ENCODE peak calls at places on chromosomes 1 and 21, in ten cellular contexts. K is cardiac muscle cell, R is uterus, T is lower lobe of right lung, L is tibial nerve, N is lung, C is psoas muscle, Q is fibroblast of lung, Z is colonic mucosa, B is PC-9. J is an unnamed sample. For H3K36me3 and H3K27me3, the result is how much of the 10 kb centered on the place peaks cover.

GRCh38 chr1:246317723-246318359 is 189.2 kb downstream of the SMYD3 start:
- DNase-seq in K (no peak), R (no peak), Z (no peak), Q (peak), T (no peak), L (no peak), C (no peak), N (no peak), B (no peak), J (no peak)

GRCh38 chr1:184740344-184740743 is 14.3 kb downstream of the EDEM3 start:
- DNase-seq in K (no peak), L (no peak), R (no peak), Z (no peak), Q (no peak), N (no peak), T (no peak), C (no peak), B (no peak), J (no peak)

GRCh38 chr1:82790556-82790955 is 989.8 kb downstream of the ADGRL2 start:
- DNase-seq in L (no peak), Z (no peak), C (no peak), R (no peak), Q (no peak), K (no peak), N (no peak), T (no peak), B (no peak), J (no peak)

GRCh38 chr1:19066874-19067186 is 110.4 kb upstream of the IFFO2 start:
- DNase-seq in C (no peak), R (no peak), K (no peak), T (no peak), L (no peak), Z (no peak), N (no peak), Q (no peak), B (no peak), J (no peak)

GRCh38 chr1:15039901-15040300 is 113.6 kb upstream of the TMEM51 start:
- DNase-seq in K (no peak), N (no peak), Z (no peak), T (no peak), R (no peak), Q (no peak), C (no peak), B (no peak), L (no peak), J (no peak)

GRCh38 chr1:53470155-53470554 is 11.0 kb downstream of the DMRTB1 start:
- DNase-seq in B (no peak), Z (peak), R (peak), C (peak), K (peak), L (peak), N (peak), T (peak), Q (peak), J (peak)

GRCh38 chr1:201903135-201903534 is 14.4 kb downstream of the SHISA4 start:
- DNase-seq in R (peak), C (peak), Q (peak), T (no peak), B (peak), L (peak), N (no peak), Z (no peak), K (no peak), J (no peak)

GRCh38 chr1:11594222-11594621 is 60.0 kb downstream of the FBXO2 start:
- DNase-seq in T (no peak), N (no peak), L (no peak), R (no peak), Z (no peak), Q (peak), C (no peak), B (no peak), K (peak), J (no peak)

GRCh38 chr1:212440419-212440818 is 7.7 kb downstream of the NENF start:
- DNase-seq in R (no peak), K (no peak), Q (no peak), L (no peak), C (no peak), N (no peak), T (no peak), Z (no peak), B (no peak), J (no peak)

GRCh38 chr1:6258675-6259074 is 2.2 kb downstream of the GPR153 start:
- DNase-seq in Z (peak), T (peak), B (no peak), N (no peak), Q (no peak), L (no peak), R (no peak), K (no peak), C (no peak), J (no peak)

GRCh38 chr1:95138223-95138622 is 21.1 kb downstream of the TLCD4 start:
- DNase-seq in R (no peak), L (no peak), Z (no peak), N (no peak), Q (no peak), T (no peak), B (no peak), K (no peak), C (no peak), J (no peak)

GRCh38 chr21:43712268-43712942 is 6.5 kb upstream of the PDXK start:
- DNase-seq in Q (peak), K (no peak), N (peak), T (peak), B (peak), C (peak), L (no peak), Z (peak), R (no peak), J (peak)

GRCh38 chr21:28074676-28075075 is 918.0 kb downstream of the LTN1 start:
- DNase-seq in K (no peak), R (no peak), Q (no peak), Z (no peak), C (no peak), T (no peak), B (no peak), L (no peak), N (no peak), J (no peak)

GRCh38 chr1:44733365-44733764 is 2.4 kb upstream of the RNU5D-1 start:
- DNase-seq in Q (peak), L (no peak), R (no peak), N (no peak), C (no peak), T (no peak), B (no peak), K (no peak), Z (no peak), J (no peak)

GRCh38 chr21:42560517-42561179 is 47.0 kb downstream of the SLC37A1 start:
- DNase-seq in B (no peak), Z (no peak), K (no peak), Q (no peak), T (no peak), N (no peak), R (no peak), L (no peak), C (no peak), J (no peak)

GRCh38 chr21:45536301-45537081 is 5.7 kb downstream of the SLC19A1 start:
- DNase-seq in Q (no peak), C (peak), N (no peak), B (no peak), L (peak), K (no peak), Z (no peak), R (no peak), T (peak), J (no peak)

GRCh38 chr1:77866296-77866695 is 22.1 kb upstream of the NEXN start:
- DNase-seq in C (no peak), K (no peak), L (no peak), Z (no peak), Q (peak), T (no peak), B (no peak), N (no peak), R (no peak), J (no peak)

GRCh38 chr1:10217748-10218441 is 7.5 kb downstream of the KIF1B start:
- DNase-seq in R (no peak), Q (peak), L (no peak), Z (no peak), C (no peak), K (no peak), B (no peak), N (no peak), T (no peak), J (no peak)

GRCh38 chr1:160211010-160211790 is 6.0 kb downstream of the PEA15 start:
- DNase-seq in C (no peak), B (no peak), Z (no peak), Q (peak), T (no peak), L (no peak), N (no peak), R (no peak), K (no peak), J (no peak)

GRCh38 chr1:23558140-23558871 is 995 bp downstream of the ID3 start:
- DNase-seq in K (peak), Z (peak), N (peak), Q (peak), T (peak), L (peak), R (peak), B (peak), C (peak), J (no peak)

GRCh38 chr1:201376107-201376463 is 1.4 kb downstream of the TNNT2 start:
- DNase-seq in R (no peak), N (no peak), C (no peak), K (no peak), Q (no peak), T (no peak), B (no peak), L (no peak), Z (no peak), J (no peak)

GRCh38 chr1:230292739-230293720 is 133.1 kb downstream of the PGBD5 start:
- DNase-seq in C (peak), L (no peak), T (no peak), R (no peak), Q (no peak), Z (no peak), N (no peak), K (no peak), B (no peak), J (no peak)

GRCh38 chr1:71228236-71228635 is 147.4 kb upstream of the ZRANB2 start:
- DNase-seq in R (no peak), C (no peak), Q (no peak), B (no peak), N (no peak), Z (no peak), L (no peak), K (no peak), T (no peak), J (no peak)

GRCh38 chr1:11714831-11715574 is 20.9 kb upstream of the AGTRAP start:
- DNase-seq in L (no peak), Z (no peak), B (no peak), Q (no peak), N (no peak), T (no peak), R (no peak), C (no peak), K (no peak), J (no peak)

GRCh38 chr21:45459171-45460010 is 54.4 kb downstream of the COL18A1 start:
- DNase-seq in R (no peak), K (no peak), Q (no peak), N (no peak), L (no peak), B (no peak), C (peak), Z (no peak), T (no peak), J (no peak)

GRCh38 chr1:174812656-174813055 is 187.1 kb upstream of the CACYBP start:
- DNase-seq in L (no peak), N (no peak), R (no peak), Z (no peak), T (no peak), Q (no peak), B (no peak), K (no peak), C (no peak), J (no peak)

GRCh38 chr21:15539376-15539775 is 190.4 kb upstream of the USP25 start:
- DNase-seq in C (no peak), Z (no peak), L (no peak), K (no peak), Q (no peak), T (no peak), B (no peak), R (no peak), N (no peak), J (no peak)

GRCh38 chr21:45104560-45104959 is 30.2 kb downstream of the ADARB1 start:
- DNase-seq in N (no peak), Q (no peak), R (no peak), C (no peak), B (no peak), K (no peak), Z (peak), T (no peak), L (no peak), J (no peak)

GRCh38 chr1:248891758-248892157 is 14.3 kb upstream of the PGBD2 start:
- DNase-seq in N (no peak), B (no peak), T (no peak), K (no peak), Z (no peak), L (no peak), Q (no peak), C (no peak), R (no peak), J (no peak)

GRCh38 chr1:1987142-1987510 is 16.5 kb downstream of the CFAP74 start:
- DNase-seq in K (no peak), T (no peak), N (no peak), C (no peak), Q (no peak), L (no peak), B (no peak), R (no peak), Z (no peak), J (no peak)

GRCh38 chr21:42096593-42096992 is 25.5 kb downstream of the UMODL1 start:
- DNase-seq in R (no peak), C (no peak), N (no peak), L (no peak), K (no peak), T (no peak), Q (no peak), Z (no peak), B (no peak), J (no peak)

GRCh38 chr1:167223144-167224103 is 2.7 kb downstream of the POU2F1 start:
- DNase-seq in T (no peak), R (no peak), K (no peak), Z (no peak), N (no peak), C (no peak), Q (peak), B (no peak), L (no peak), J (no peak)

GRCh38 chr1:200895801-200896570 is 1.3 kb downstream of the INAVA start:
- DNase-seq in C (no peak), N (no peak), Z (no peak), R (no peak), L (no peak), Q (no peak), K (no peak), B (no peak), T (no peak), J (no peak)

GRCh38 chr1:25020173-25020840 is 90.2 kb upstream of the RUNX3 start:
- DNase-seq in C (no peak), R (no peak), K (no peak), N (no peak), L (no peak), T (no peak), B (no peak), Q (no peak), Z (no peak), J (no peak)

GRCh38 chr1:25018110-25018470 is 88.0 kb upstream of the RUNX3 start:
- DNase-seq in K (no peak), N (no peak), Z (no peak), B (no peak), Q (no peak), L (no peak), C (no peak), T (no peak), R (no peak), J (no peak)

GRCh38 chr1:25018878-25019277 is 88.8 kb upstream of the RUNX3 start:
- DNase-seq in L (no peak), Q (no peak), C (no peak), R (no peak), T (no peak), Z (no peak), B (no peak), K (no peak), N (no peak), J (no peak)

GRCh38 chr1:25020851-25021585 is 90.9 kb upstream of the RUNX3 start:
- DNase-seq in K (no peak), Z (no peak), B (no peak), L (no peak), R (no peak), N (no peak), T (no peak), C (no peak), Q (no peak), J (no peak)

GRCh38 chr1:25019351-25020172 is 89.5 kb upstream of the RUNX3 start:
- DNase-seq in C (no peak), Q (no peak), B (no peak), K (no peak), T (no peak), R (no peak), Z (no peak), L (no peak), N (no peak), J (no peak)
- H3K4me3 ChIP-seq in C (no peak), Q (no peak), B (no peak), K (no peak), T (no peak), R (no peak), Z (no peak), L (no peak), N (no peak), J (no peak)

GRCh38 chr1:232422901-232423300 is 207.0 kb downstream of the SIPA1L2 start:
- DNase-seq in N (no peak), T (no peak), C (no peak), Q (no peak), R (no peak), B (no peak), Z (no peak), K (no peak), L (no peak), J (no peak)
- H3K36me3 ChIP-seq in N (under half), T (half or more), C (under half), Q (under half), R (under half), B (under half), Z (under half), K (half or more), L (under half), J (under half)

GRCh38 chr1:3372317-3372716 is 82.1 kb upstream of the ARHGEF16 start:
- DNase-seq in C (no peak), R (no peak), Z (no peak), B (no peak), N (no peak), Q (no peak), T (no peak), K (no peak), L (no peak), J (no peak)
- H3K27me3 ChIP-seq in C (under half), R (under half), Z (under half), B (half or more), N (under half), Q (under half), T (under half), K (under half), L (under half), J (under half)

DNA sequence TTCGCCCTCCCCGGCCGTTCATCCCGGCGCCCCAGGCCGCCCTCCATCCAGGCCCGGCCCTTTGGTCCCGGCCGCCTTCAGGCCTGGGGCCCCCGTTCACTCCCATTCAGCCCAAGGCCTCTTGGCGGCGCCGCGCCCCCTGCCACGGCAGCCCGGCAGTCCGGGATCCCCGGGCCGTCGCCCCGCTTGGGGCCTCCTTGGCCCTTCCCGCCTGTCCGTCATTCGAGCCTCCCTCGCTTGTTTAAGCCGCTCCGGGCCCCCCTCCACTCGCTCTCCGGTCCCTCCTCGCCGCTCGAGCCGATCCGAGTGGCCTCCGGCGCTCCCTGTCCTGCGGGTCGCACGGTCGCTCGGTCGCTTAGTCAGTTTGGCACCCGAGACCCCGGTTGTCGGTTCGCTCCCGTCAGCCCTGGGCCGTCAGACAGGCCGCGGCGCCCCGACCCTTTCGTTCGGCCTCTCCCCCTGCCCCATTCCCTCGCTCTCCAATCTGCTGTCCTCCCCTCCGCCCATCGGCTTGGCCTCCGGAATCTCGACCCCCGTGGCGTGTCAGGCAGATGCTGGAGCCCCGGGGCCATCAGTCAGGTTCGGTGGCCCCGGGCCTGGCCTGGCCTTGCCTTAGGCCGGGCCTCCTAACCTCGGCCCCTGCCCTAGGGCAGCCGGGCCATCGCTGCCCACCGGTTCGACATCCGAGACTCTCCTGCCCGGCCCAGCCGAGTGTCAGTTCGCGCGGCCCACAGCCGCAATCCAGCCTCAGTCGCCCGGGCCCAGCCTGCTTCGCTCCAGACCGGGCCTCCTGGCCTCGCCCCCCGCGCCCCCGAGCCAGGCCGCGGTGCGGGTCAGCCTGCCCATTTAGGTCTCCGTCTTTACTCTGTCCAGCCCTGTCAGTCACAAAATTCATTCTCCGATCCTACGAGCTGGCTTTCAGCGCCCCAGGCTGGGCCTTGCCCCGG is 1.1 kb downstream of the LRRC41 start:
- DNase-seq in R (peak), L (no peak), Q (peak), C (peak), Z (peak), T (peak), B (peak), N (peak), K (peak), J (no peak)
- H3K4me3 ChIP-seq in R (peak), L (peak), Q (peak), C (peak), Z (peak), T (peak), B (peak), N (peak), K (peak), J (peak)

GRCh38 chr1:180028864-180029263 is 74.3 kb downstream of the CEP350 start:
- DNase-seq in Z (no peak), L (no peak), Q (no peak), T (no peak), R (no peak), K (no peak), C (no peak), B (no peak), N (no peak), J (no peak)
- H3K36me3 ChIP-seq in Z (under half), L (under half), Q (under half), T (half or more), R (under half), K (half or more), C (half or more), B (under half), N (under half), J (under half)

GRCh38 chr1:29269356-29269755 is 33.0 kb downstream of the PTPRU start:
- DNase-seq in Q (no peak), L (no peak), C (no peak), Z (no peak), N (no peak), B (no peak), K (no peak), R (no peak), T (peak), J (no peak)

GRCh38 chr1:29260531-29260930 is 24.2 kb downstream of the PTPRU start:
- DNase-seq in C (no peak), T (peak), Q (no peak), L (no peak), B (no peak), Z (no peak), R (no peak), N (no peak), K (no peak), J (no peak)

GRCh38 chr1:29266912-29267311 is 30.6 kb downstream of the PTPRU start:
- DNase-seq in L (no peak), B (no peak), C (no peak), Z (no peak), T (no peak), N (no peak), K (no peak), R (no peak), Q (no peak), J (no peak)

GRCh38 chr1:29267341-29268070 is 31.2 kb downstream of the PTPRU start:
- DNase-seq in C (no peak), K (peak), R (no peak), T (peak), Z (no peak), B (no peak), Q (no peak), N (no peak), L (no peak), J (no peak)

GRCh38 chr1:29264773-29265389 is 28.6 kb downstream of the PTPRU start:
- DNase-seq in L (no peak), B (no peak), Z (no peak), T (no peak), C (no peak), Q (peak), R (no peak), K (no peak), N (no peak), J (no peak)
- H3K27me3 ChIP-seq in L (under half), B (under half), Z (under half), T (under half), C (under half), Q (under half), R (under half), K (under half), N (under half), J (under half)

GRCh38 chr1:67558449-67559193 is 126.4 kb upstream of the GADD45A start:
- DNase-seq in T (no peak), K (no peak), L (no peak), R (no peak), B (no peak), Z (no peak), C (no peak), N (no peak), Q (no peak), J (no peak)
- H3K4me3 ChIP-seq in T (no peak), K (no peak), L (no peak), R (no peak), B (no peak), Z (no peak), C (peak), N (no peak), Q (no peak), J (no peak)